ENCODE peak calls at places on chromosomes 2 and 18, in six cellular contexts. T, F, X, Q, Z and L are unnamed samples.

GRCh38 chr2:235605306-235605998 is 111.6 kb downstream of the AGAP1 start:
- ATAC-seq in T (no peak), Z (no peak), F (no peak), X (peak), Q (peak), L (peak)

GRCh38 chr2:197080611-197081010 is 154.1 kb upstream of the PGAP1 start:
- ATAC-seq in T (no peak), Z (no peak), F (no peak), Q (no peak), X (no peak), L (no peak)

GRCh38 chr2:151106805-151107490 is 154.7 kb downstream of the RBM43 start:
- ATAC-seq in Q (no peak), T (no peak), X (no peak), F (no peak), Z (no peak), L (no peak)

GRCh38 chr2:61463769-61464475 is 7.0 kb downstream of the USP34 start:
- ATAC-seq in Z (peak), T (no peak), F (peak), Q (no peak), X (no peak), L (no peak)

GRCh38 chr2:216956820-216957493 is 97.1 kb upstream of the TNP1 start:
- ATAC-seq in Q (no peak), T (no peak), Z (no peak), F (no peak), X (no peak), L (no peak)

GRCh38 chr2:12856934-12857660 is 140.4 kb downstream of the TRIB2 start:
- ATAC-seq in F (peak), Z (no peak), Q (no peak), X (no peak), T (no peak), L (no peak)

GRCh38 chr2:62774555-62775366 is 69.2 kb downstream of the EHBP1 start:
- ATAC-seq in X (peak), Q (peak), F (peak), Z (peak), T (peak), L (peak)

GRCh38 chr2:64137567-64137966 is 6.7 kb downstream of the PELI1 start:
- ATAC-seq in F (no peak), X (peak), T (no peak), Z (peak), Q (no peak), L (no peak)

GRCh38 chr2:105803773-105804172 is 59.1 kb downstream of the NCK2 start:
- ATAC-seq in F (no peak), T (no peak), Q (no peak), X (no peak), Z (no peak), L (no peak)

GRCh38 chr2:196987654-196988364 is 61.3 kb upstream of the PGAP1 start:
- ATAC-seq in T (peak), X (peak), F (peak), Z (peak), Q (peak), L (peak)

GRCh38 chr18:54247488-54248175 is 21.7 kb upstream of the POLI start:
- ATAC-seq in Z (no peak), T (no peak), F (no peak), Q (no peak), X (no peak), L (no peak)

GRCh38 chr2:158970522-158970855 is 2.0 kb downstream of the TANC1 start:
- ATAC-seq in T (no peak), Z (no peak), X (no peak), F (peak), Q (no peak), L (no peak)

GRCh38 chr2:109208071-109208950 is 79.3 kb downstream of the SH3RF3 start:
- ATAC-seq in X (peak), Q (peak), F (peak), Z (no peak), T (peak), L (no peak)

GRCh38 chr2:151553-152328 is 105.4 kb upstream of the FAM110C start:
- ATAC-seq in F (no peak), X (no peak), T (no peak), Q (no peak), Z (no peak), L (no peak)

GRCh38 chr2:189411860-189412259 is 29.4 kb upstream of the WDR75 start:
- ATAC-seq in Q (peak), F (no peak), Z (no peak), X (peak), T (no peak), L (peak)

GRCh38 chr2:55311444-55311870 is 42.4 kb upstream of the MTIF2 start:
- ATAC-seq in X (peak), F (peak), T (peak), Q (peak), Z (peak), L (no peak)

GRCh38 chr2:49801898-49802297 is 647.6 kb upstream of the FSHR start:
- ATAC-seq in Q (no peak), F (no peak), Z (no peak), T (no peak), X (no peak), L (no peak)

GRCh38 chr2:203732072-203732952 is 25.9 kb downstream of the CD28 start:
- ATAC-seq in Q (no peak), T (no peak), F (no peak), X (no peak), Z (no peak), L (no peak)

GRCh38 chr2:219645631-219646527 is 18.4 kb downstream of the SLC4A3 start:
- ATAC-seq in F (no peak), T (no peak), Z (no peak), X (peak), Q (peak), L (no peak)

GRCh38 chr2:112189001-112189556 is 50.9 kb downstream of the FBLN7 start:
- ATAC-seq in Q (no peak), F (no peak), X (no peak), Z (no peak), T (no peak), L (no peak)

GRCh38 chr2:240881913-240882312 is 13.3 kb downstream of the AGXT start:
- ATAC-seq in Q (no peak), Z (no peak), T (no peak), F (no peak), X (no peak), L (no peak)

GRCh38 chr2:101173707-101174295 is 22.6 kb upstream of the TBC1D8 start:
- ATAC-seq in Q (no peak), T (peak), F (peak), X (peak), Z (no peak), L (no peak)

GRCh38 chr2:70670626-70671025 is 97.4 kb downstream of the ADD2 start:
- ATAC-seq in T (no peak), F (no peak), Z (no peak), X (no peak), Q (no peak), L (no peak)

GRCh38 chr18:62768172-62768943 is 53.0 kb downstream of the PHLPP1 start:
- ATAC-seq in X (no peak), F (no peak), Q (no peak), Z (no peak), T (no peak), L (no peak)

GRCh38 chr2:239898292-239898925 is 126.7 kb downstream of the NDUFA10 start:
- ATAC-seq in F (no peak), Z (no peak), X (no peak), T (no peak), Q (no peak), L (no peak)

GRCh38 chr2:157790780-157791179 is 85.3 kb downstream of the ACVR1 start:
- ATAC-seq in Q (no peak), Z (no peak), F (no peak), X (no peak), T (no peak), L (no peak)

GRCh38 chr2:150475479-150476212 is 11.8 kb downstream of the RND3 start:
- ATAC-seq in F (no peak), Z (no peak), T (no peak), X (no peak), Q (no peak), L (no peak)

GRCh38 chr2:88188741-88189140 is 18.6 kb downstream of the THNSL2 start:
- ATAC-seq in T (no peak), Q (no peak), Z (no peak), F (no peak), X (peak), L (no peak)

GRCh38 chr18:74635202-74635969 is 37.7 kb downstream of the ZNF407 start:
- ATAC-seq in X (no peak), Q (no peak), Z (no peak), T (no peak), F (no peak), L (no peak)

GRCh38 chr18:2855560-2856350 is 8.9 kb downstream of the EMILIN2 start:
- ATAC-seq in Q (no peak), F (no peak), Z (peak), X (no peak), T (peak), L (no peak)

DNA sequence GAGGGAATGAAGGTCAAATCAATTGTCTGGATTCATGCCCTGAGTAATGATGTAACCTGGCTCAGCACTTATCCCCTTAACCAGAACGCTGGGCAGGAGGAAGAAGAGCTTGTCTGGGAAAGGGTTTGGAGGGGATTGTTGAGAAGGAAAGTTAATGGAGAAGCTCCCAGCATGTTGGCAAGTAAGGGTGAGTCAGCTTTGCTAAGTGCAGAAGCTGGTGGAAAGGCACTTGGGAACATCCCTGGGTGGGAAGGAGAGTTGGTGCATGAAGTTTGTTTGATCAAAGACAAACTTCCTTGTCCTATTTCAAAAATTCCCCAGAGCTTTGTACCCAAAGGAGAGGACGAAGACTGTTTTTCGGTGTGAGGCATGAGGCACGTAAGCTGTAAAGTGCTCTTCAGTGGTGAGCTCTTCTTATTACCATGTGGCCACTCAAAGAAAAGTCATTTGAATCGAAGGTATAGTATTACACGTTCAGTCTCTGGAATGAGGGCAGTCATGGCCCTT is 17.6 kb upstream of the DAW1 start:
- ATAC-seq in F (no peak), T (peak), X (peak), Q (peak), Z (no peak), L (no peak)
- TF ChIP-seq EP300 in F (no peak), T (no peak), X (peak), Q (no peak), Z (no peak), L (no peak)

GRCh38 chr2:54020793-54021414 is 50.1 kb upstream of the PSME4 start:
- ATAC-seq in Q (no peak), F (no peak), T (no peak), X (no peak), Z (no peak), L (no peak)

GRCh38 chr2:54024576-54024975 is 53.8 kb upstream of the PSME4 start:
- ATAC-seq in X (no peak), Q (no peak), F (no peak), Z (no peak), T (no peak), L (no peak)

GRCh38 chr2:54015809-54016703 is 45.3 kb upstream of the PSME4 start:
- ATAC-seq in X (peak), Q (peak), F (no peak), Z (peak), T (peak), L (peak)

GRCh38 chr2:54021702-54022101 is 50.9 kb upstream of the PSME4 start:
- ATAC-seq in X (no peak), T (no peak), Z (no peak), Q (no peak), F (no peak), L (no peak)
- TF ChIP-seq EP300 in X (no peak), T (no peak), Z (no peak), Q (no peak), F (no peak), L (no peak)

DNA sequence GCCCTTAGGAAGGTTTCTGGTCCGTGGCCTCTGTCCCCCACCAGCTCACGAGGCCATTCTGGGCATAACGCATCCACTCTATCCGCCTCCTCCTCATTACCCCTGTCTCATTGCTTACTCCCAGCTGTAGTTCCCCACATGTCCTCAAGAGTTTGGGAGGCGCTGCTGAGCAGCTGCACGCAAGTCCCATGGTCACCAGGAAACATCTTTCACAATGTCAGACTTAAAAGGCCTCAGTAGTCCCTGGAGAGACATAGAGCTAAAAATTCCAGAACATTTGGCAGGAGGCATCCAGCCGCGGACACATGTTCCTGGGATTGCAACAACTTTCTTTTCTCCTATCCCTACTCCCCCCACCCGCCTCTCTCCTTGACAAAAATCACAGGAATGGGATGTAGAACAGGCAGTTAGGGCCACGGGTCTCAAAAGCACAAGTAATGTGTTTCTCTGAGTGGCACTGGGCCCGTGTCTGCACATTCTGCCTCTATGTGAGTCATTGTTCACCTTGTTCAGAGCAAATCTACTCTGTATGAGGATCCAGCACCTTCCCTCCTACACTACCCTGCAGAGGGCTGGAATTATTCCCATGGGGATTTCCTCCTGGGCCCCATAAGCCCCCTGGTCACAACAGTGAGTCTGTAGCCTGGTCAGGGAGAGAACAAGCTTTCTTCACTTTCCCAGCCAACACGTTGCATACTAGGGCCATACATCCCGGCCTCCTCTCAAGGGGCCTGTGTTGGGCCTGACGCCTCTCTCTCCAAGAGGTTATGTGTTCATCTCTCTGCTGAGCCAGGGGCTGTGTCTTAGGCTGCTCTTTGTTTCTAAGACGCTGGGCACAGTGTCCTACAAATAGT is 8.2 kb downstream of the LBH start:
- ATAC-seq in X (peak), Z (peak), F (peak), Q (peak), T (peak), L (peak)
- TF ChIP-seq EP300 in X (peak), Z (no peak), F (no peak), Q (no peak), T (no peak), L (no peak)

GRCh38 chr18:8893628-8894231 is 188.4 kb downstream of the MTCL1 start:
- ATAC-seq in Z (peak), X (no peak), F (no peak), Q (no peak), T (no peak), L (no peak)
- TF ChIP-seq EP300 in Z (peak), X (no peak), F (no peak), Q (no peak), T (no peak), L (no peak)

GRCh38 chr2:7899923-7900322 is 781.9 kb upstream of the ID2 start:
- ATAC-seq in X (no peak), Q (no peak), Z (no peak), T (no peak), F (no peak), L (no peak)
- TF ChIP-seq EP300 in X (no peak), Q (no peak), Z (no peak), T (no peak), F (no peak), L (no peak)

DNA sequence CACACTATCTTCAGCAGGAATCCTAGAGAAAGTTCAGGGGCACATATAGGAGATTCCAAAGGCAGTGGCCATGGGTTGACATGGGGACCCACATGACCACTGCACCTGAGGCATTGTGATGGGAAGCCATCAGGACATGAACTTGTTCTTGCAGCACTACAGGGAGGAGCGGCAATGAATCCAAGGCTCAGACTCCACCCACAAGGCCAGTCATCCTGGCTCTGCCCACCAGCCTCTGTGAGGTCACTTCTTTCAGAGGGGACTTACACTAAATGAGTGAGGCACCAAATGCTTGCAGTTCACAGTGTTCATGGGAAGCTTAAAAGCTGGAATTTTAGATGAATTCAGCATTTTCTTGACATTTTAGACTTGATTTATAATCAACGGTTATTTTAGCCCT is 254.2 kb downstream of the SETBP1 start:
- ATAC-seq in X (no peak), T (no peak), F (peak), Z (no peak), Q (no peak), L (no peak)
- TF ChIP-seq EP300 in X (no peak), T (no peak), F (no peak), Z (no peak), Q (no peak), L (no peak)

DNA sequence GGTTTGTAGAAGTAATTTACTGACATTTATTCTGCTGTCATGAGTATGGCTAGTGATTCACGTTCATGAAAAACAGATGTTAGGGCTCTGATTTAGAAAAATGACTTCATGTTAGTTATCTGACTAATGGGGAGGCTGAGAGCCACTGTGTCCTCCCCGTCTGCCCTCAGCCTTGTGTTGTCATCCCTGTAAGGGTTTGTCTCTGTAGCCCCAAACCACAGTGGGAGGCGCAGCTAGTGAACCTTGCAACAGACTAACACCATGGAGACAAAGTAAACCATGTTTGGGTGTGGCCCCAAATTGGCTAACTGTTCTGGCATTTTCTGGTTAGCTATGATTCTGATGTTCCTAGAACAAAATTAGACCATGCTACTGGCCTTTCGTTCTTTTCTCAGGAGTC is 60.3 kb downstream of the LRRFIP1 start:
- ATAC-seq in T (peak), F (peak), Q (peak), Z (no peak), X (peak), L (peak)
- TF ChIP-seq EP300 in T (peak), F (peak), Q (no peak), Z (no peak), X (peak), L (no peak)

DNA sequence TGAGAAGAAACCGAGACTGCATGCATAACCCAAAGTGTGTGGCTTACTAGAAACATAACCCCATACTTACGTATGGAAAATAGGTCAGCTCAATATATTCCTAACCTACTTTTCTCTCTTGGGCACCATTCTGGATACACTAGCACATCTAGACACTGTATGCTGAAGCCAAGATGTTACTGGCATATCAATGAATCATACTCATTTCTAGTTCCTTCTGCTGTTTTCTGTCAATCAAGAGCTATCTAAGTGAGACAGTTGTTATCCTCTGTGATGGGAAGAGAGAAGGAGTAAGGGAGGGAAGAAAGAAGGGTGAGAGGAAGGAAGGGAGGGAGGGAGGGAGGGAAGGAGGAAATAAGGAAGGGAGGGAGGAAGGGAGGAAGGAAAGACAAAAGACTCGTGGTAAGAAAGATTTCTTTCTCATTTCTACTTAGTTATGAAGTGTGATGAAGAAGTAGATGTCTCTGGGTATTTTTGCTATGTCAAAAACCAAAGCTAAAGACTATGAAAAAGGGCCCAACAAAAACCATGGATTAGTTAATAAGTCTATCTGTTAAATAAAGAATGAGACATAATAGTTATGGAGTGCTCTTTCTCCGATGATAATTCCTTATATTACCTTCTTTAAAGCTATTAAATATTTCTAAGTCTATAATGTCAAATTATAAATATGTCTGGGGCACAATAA is 248.4 kb downstream of the ZNF521 start:
- ATAC-seq in T (no peak), F (no peak), Q (no peak), X (no peak), Z (no peak), L (no peak)
- TF ChIP-seq EP300 in T (no peak), F (no peak), Q (no peak), X (no peak), Z (no peak), L (no peak)

GRCh38 chr2:171271380-171271779 is 110.7 kb upstream of the TLK1 start:
- ATAC-seq in Z (no peak), F (no peak), Q (no peak), X (no peak), T (no peak), L (no peak)

GRCh38 chr2:171266102-171266501 is 105.4 kb upstream of the TLK1 start:
- ATAC-seq in Q (no peak), X (no peak), T (no peak), F (peak), Z (no peak), L (no peak)

GRCh38 chr2:171274757-171275156 is 114.1 kb upstream of the TLK1 start:
- ATAC-seq in T (peak), X (no peak), F (no peak), Q (peak), Z (peak), L (no peak)

GRCh38 chr2:171268230-171268629 is 107.5 kb upstream of the TLK1 start:
- ATAC-seq in Q (no peak), X (no peak), F (no peak), Z (no peak), T (no peak), L (no peak)

DNA sequence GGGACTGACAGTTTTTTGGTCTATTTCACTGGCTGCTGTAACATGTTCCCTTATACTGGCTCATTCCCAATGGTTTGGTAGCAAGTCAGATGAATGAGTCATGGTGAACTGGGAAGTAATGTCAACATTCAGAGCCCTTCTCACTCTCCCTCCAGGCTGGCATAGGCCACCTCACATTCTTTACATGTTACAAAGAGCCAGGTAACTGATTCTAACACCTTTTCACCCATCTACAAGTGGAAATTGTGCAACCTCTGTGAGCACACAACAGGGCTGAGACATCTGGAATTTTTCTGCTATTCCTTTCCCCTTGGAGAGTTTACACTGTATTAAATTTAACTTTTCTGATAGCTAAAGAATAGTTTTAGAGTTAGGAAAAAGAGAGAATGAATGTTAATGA is 111.3 kb upstream of the TLK1 start:
- ATAC-seq in Q (peak), T (peak), Z (peak), X (peak), F (no peak), L (peak)
- TF ChIP-seq EP300 in Q (no peak), T (no peak), Z (no peak), X (no peak), F (no peak), L (no peak)